ENCODE peak calls at places on chromosomes 5 and 9, in eight cellular contexts. T is A549, F is fibroblast of mammary gland, G is tibial artery, H is hepatocyte, C is left ventricle myocardium inferior, K is AG04449, O is AG10803. I is an unnamed sample.
A peak's percentile ranks its signal among the peaks of the same experiment; 100 is the strongest.

GRCh38 chr5:1511651-1512540 is 11.9 kb downstream of the LPCAT1 start:
- DNase-seq in C (peak; percentile 12), G (peak; percentile 17), T (peak; percentile 56), F (peak; percentile 75), K (no peak), O (peak; percentile 67), H (no peak), I (peak; percentile 28)

GRCh38 chr5:137217599-137218200 is 281.4 kb downstream of the SPOCK1 start:
- DNase-seq in T (no peak), K (no peak), C (no peak), O (peak; percentile 66), H (no peak), G (no peak), F (peak; percentile 76), I (no peak)

GRCh38 chr5:123916331-123917121 is 404.5 kb downstream of the CSNK1G3 start:
- DNase-seq in K (peak; percentile 95), H (peak; percentile 13), F (peak; percentile 58), T (no peak), G (no peak), C (no peak), O (peak; percentile 95), I (peak; percentile 83)

GRCh38 chr9:1050125-1050895 is at the start of gene DMRT2:
- DNase-seq in F (peak; percentile 90), H (no peak), K (no peak), T (peak; percentile 81), G (peak; percentile 82), O (peak; percentile 72), C (peak; percentile 88), I (no peak)

GRCh38 chr9:135165756-135166519 is 78.5 kb downstream of the OLFM1 start:
- DNase-seq in K (no peak), T (no peak), H (no peak), F (no peak), G (no peak), C (no peak), O (no peak), I (no peak)

GRCh38 chr5:137254153-137254552 is 245.0 kb downstream of the SPOCK1 start:
- DNase-seq in C (no peak), F (peak; percentile 94), G (no peak), H (no peak), K (peak; percentile 46), T (no peak), O (peak; percentile 94), I (peak; percentile 58)

GRCh38 chr9:94110821-94111252 is 26.6 kb downstream of the PTPDC1 start:
- DNase-seq in H (peak; percentile 17), C (no peak), O (peak; percentile 73), G (no peak), K (peak; percentile 59), F (peak; percentile 71), T (no peak), I (peak; percentile 83)

GRCh38 chr5:150624334-150625163 is 15.9 kb upstream of the SYNPO start:
- DNase-seq in H (peak; percentile 62), F (no peak), K (no peak), C (peak; percentile 60), O (no peak), G (no peak), T (peak; percentile 70), I (no peak)

GRCh38 chr5:59615272-59615671 is 278.3 kb downstream of the PDE4D start:
- DNase-seq in O (peak; percentile 37), T (no peak), C (no peak), H (no peak), G (no peak), K (no peak), F (peak; percentile 38), I (no peak)

GRCh38 chr5:13814293-13814692 is 130.2 kb downstream of the DNAH5 start:
- DNase-seq in F (peak; percentile 1), H (no peak), K (no peak), G (no peak), C (no peak), O (peak; percentile 16), T (no peak), I (no peak)

GRCh38 chr9:133868203-133868602 is 123.9 kb downstream of the VAV2 start:
- DNase-seq in K (no peak), G (no peak), O (no peak), H (no peak), F (no peak), C (no peak), T (no peak), I (no peak)

GRCh38 chr9:130128251-130128650 is 44.0 kb upstream of the NCS1 start:
- DNase-seq in C (no peak), H (no peak), F (no peak), G (no peak), T (no peak), O (no peak), K (no peak), I (no peak)

GRCh38 chr5:59351076-59351794 is 542.3 kb downstream of the PDE4D start:
- DNase-seq in G (no peak), H (no peak), T (no peak), K (no peak), C (no peak), O (peak; percentile 1), F (peak; percentile 61), I (no peak)

GRCh38 chr9:32502459-32502858 is 23.5 kb downstream of the RIGI start:
- DNase-seq in F (peak; percentile 83), C (no peak), G (no peak), O (peak; percentile 53), K (no peak), H (no peak), T (no peak), I (no peak)

GRCh38 chr5:176491901-176492300 is 43.7 kb downstream of the FAF2 start:
- DNase-seq in F (no peak), H (no peak), K (no peak), C (no peak), G (no peak), T (no peak), O (no peak), I (no peak)

GRCh38 chr9:35836595-35836994 is 7.6 kb downstream of the TMEM8B start:
- DNase-seq in O (no peak), H (no peak), F (no peak), T (no peak), C (no peak), K (no peak), G (no peak), I (no peak)

GRCh38 chr9:35832814-35833213 is 3.8 kb downstream of the TMEM8B start:
- DNase-seq in F (no peak), O (no peak), K (no peak), C (no peak), G (no peak), H (no peak), T (no peak), I (no peak)

GRCh38 chr9:35835766-35836165 is 6.7 kb downstream of the TMEM8B start:
- DNase-seq in K (no peak), H (no peak), G (no peak), O (no peak), C (no peak), F (no peak), T (no peak), I (no peak)

GRCh38 chr9:35834260-35835215 is 5.5 kb downstream of the TMEM8B start:
- DNase-seq in G (no peak), T (no peak), H (no peak), O (no peak), C (no peak), F (no peak), K (no peak), I (no peak)

DNA sequence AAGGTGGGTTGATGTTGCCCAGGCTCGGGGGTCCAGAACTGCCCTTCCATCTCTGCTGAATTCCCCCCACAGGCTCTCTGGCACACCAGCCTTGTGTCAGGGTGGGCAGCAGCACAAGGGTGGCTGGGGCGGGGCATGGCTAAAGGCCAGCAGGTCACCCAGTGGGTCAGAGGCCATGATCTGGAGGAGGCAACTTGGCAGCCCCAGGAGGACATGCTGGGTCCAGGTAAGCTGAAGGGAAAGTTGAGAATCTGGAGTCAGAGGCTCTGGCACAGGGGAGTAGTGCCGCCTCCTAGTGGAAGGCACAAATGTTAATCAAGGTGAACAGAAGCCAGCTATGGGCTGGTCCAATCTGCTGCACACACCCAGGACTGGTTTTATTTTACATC is 6.2 kb downstream of the TMEM8B start:
- DNase-seq in G (no peak), K (no peak), O (no peak), C (no peak), T (no peak), F (no peak), H (no peak), I (no peak)
- TF ChIP-seq CTCF in G (no peak), K (no peak), O (peak; percentile 28), C (no peak), T (no peak), F (peak; percentile 34), H (peak; percentile 22), I (peak; percentile 26)

GRCh38 chr9:37938121-37938906 is 34.4 kb upstream of the SLC25A51 start:
- DNase-seq in T (no peak), F (peak; percentile 83), O (peak; percentile 68), C (no peak), G (no peak), H (peak; percentile 56), K (no peak), I (peak; percentile 56)
- H3K4me3 ChIP-seq in T (no peak overlapping the region), F (no peak overlapping the region), O (peak overlapping the region; percentile 24), C (peak overlapping the region; percentile 9), G (no peak overlapping the region), H (no peak overlapping the region), K (peak overlapping the region; percentile 18), I (peak overlapping the region; percentile 12)

DNA sequence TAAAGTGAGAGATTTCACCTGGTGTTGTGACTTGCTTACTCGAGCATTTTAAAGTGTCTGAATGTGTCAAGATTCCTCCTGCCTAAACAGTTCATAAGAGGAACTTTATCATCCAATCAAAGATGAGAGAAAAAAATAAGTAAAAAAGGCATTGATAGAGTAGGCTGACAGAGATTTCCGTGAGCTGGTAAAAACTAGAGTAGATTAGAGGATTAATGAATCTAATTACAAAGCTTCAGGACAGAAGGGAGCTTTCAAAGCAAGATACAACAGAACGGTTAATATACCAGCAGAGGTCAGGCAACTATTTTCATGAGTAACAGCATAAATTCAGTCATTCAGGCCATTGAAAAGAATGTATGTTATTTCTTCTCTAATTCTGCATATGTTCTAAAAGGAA is 91.5 kb downstream of the ADAMTS6 start:
- DNase-seq in T (no peak), O (no peak), H (no peak), G (no peak), F (no peak), K (no peak), C (no peak), I (no peak)
- TF ChIP-seq CTCF in T (no peak), O (no peak), H (no peak), G (no peak), F (no peak), K (no peak), C (no peak), I (no peak)

GRCh38 chr5:43014522-43014921 is 25.6 kb downstream of the ANXA2R start:
- DNase-seq in F (no peak), H (no peak), G (no peak), O (no peak), T (no peak), K (no peak), C (no peak), I (no peak)

GRCh38 chr5:43007911-43008368 is 32.2 kb downstream of the ANXA2R start:
- DNase-seq in O (peak; percentile 75), F (peak; percentile 76), K (no peak), C (peak; percentile 69), T (peak; percentile 85), G (peak; percentile 60), H (peak; percentile 84), I (no peak)

GRCh38 chr5:43007246-43007910 is 32.7 kb downstream of the ANXA2R start:
- DNase-seq in C (peak; percentile 85), G (peak; percentile 79), K (no peak), F (peak; percentile 91), O (peak; percentile 92), T (peak; percentile 74), H (peak; percentile 93), I (peak; percentile 77)

GRCh38 chr5:43008369-43009158 is 31.6 kb downstream of the ANXA2R start:
- DNase-seq in F (peak; percentile 95), C (peak; percentile 84), O (peak; percentile 94), T (peak; percentile 84), G (peak; percentile 89), H (peak; percentile 89), K (no peak), I (peak; percentile 82)

GRCh38 chr5:43010956-43011355 is 29.2 kb downstream of the ANXA2R start:
- DNase-seq in G (no peak), O (no peak), F (peak; percentile 35), H (no peak), K (no peak), T (no peak), C (no peak), I (no peak)
- H3K4me3 ChIP-seq in G (no peak overlapping the region), O (no peak overlapping the region), F (no peak overlapping the region), H (no peak overlapping the region), K (no peak overlapping the region), T (no peak overlapping the region), C (no peak overlapping the region), I (no peak overlapping the region)

I was measured in AG09309.